ENCODE peak calls at places on chromosomes 12 and 14, in eight cellular contexts. W, H, L, Z, D, B, A and S are unnamed samples.

GRCh38 chr12:14647028-14647750 is 49.2 kb downstream of the GUCY2C start:
- DNase-seq in W (no peak), H (no peak), L (no peak), Z (no peak), D (no peak), B (no peak), A (no peak), S (no peak)

GRCh38 chr14:102691763-102692162 is 85.5 kb upstream of the TRAF3 start:
- DNase-seq in W (no peak), H (no peak), L (no peak), Z (no peak), D (no peak), B (no peak), A (no peak), S (no peak)

GRCh38 chr14:61877050-61877390 is 114.8 kb downstream of the SNAPC1 start:
- DNase-seq in W (no peak), H (peak), L (no peak), Z (no peak), D (no peak), B (no peak), A (no peak), S (no peak)

GRCh38 chr12:72346331-72346944 is 74.3 kb downstream of the TRHDE start:
- DNase-seq in W (peak), H (peak), L (peak), Z (peak), D (no peak), B (peak), A (no peak), S (peak)

GRCh38 chr12:130770413-130771028 is 54.4 kb upstream of the RIMBP2 start:
- DNase-seq in W (no peak), H (no peak), L (no peak), Z (no peak), D (no peak), B (no peak), A (no peak), S (no peak)

GRCh38 chr14:74516451-74517155 is 23.0 kb downstream of the ISCA2 start:
- DNase-seq in W (no peak), H (no peak), L (no peak), Z (no peak), D (no peak), B (no peak), A (no peak), S (no peak)

GRCh38 chr14:51472881-51473280 is 178.8 kb upstream of the FRMD6 start:
- DNase-seq in W (no peak), H (peak), L (no peak), Z (no peak), D (no peak), B (no peak), A (no peak), S (no peak)

GRCh38 chr12:45745861-45746277 is 16.4 kb downstream of the ARID2 start:
- DNase-seq in W (no peak), H (peak), L (peak), Z (no peak), D (no peak), B (peak), A (no peak), S (no peak)

GRCh38 chr12:122880668-122881067 is 15.3 kb downstream of the VPS37B start:
- DNase-seq in W (peak), H (peak), L (no peak), Z (peak), D (no peak), B (no peak), A (no peak), S (peak)